ENCODE peak calls at places on chromosome 7, in six cellular contexts. A is SK-N-SH, B is HCT116, O is HepG2, C is H1, N is K562. S is an unnamed sample.

GRCh38 chr7:25877802-25878789 is 273.9 kb upstream of the NFE2L3 start:
- DNase-seq in A (no peak), B (no peak), O (no peak), C (no peak), N (no peak), S (no peak)

GRCh38 chr7:158366346-158366745 is 221.3 kb downstream of the PTPRN2 start:
- DNase-seq in A (peak), B (no peak), O (no peak), C (no peak), N (no peak), S (no peak)

GRCh38 chr7:143245123-143245522 is 18.1 kb upstream of the GSTK1 start:
- DNase-seq in A (no peak), B (no peak), O (no peak), C (no peak), N (no peak), S (no peak)

GRCh38 chr7:7251742-7252141 is 69.4 kb downstream of the C1GALT1 start:
- DNase-seq in A (no peak), B (no peak), O (no peak), C (no peak), N (no peak), S (no peak)

GRCh38 chr7:130918129-130919052 is 184.4 kb upstream of the KLF14 start:
- DNase-seq in A (no peak), B (no peak), O (no peak), C (no peak), N (no peak), S (no peak)

GRCh38 chr7:156998988-156999610 is 11.4 kb downstream of the MNX1 start:
- DNase-seq in A (peak), B (no peak), O (no peak), C (peak), N (peak), S (no peak)

GRCh38 chr7:129498021-129498420 is 4.3 kb upstream of the SMKR1 start:
- DNase-seq in A (no peak), B (no peak), O (no peak), C (no peak), N (no peak), S (no peak)

GRCh38 chr7:38825721-38826440 is 83.1 kb downstream of the VPS41 start:
- DNase-seq in A (no peak), B (no peak), O (no peak), C (no peak), N (no peak), S (no peak)

GRCh38 chr7:98399462-98399861 is 1.4 kb downstream of the BAIAP2L1 start:
- DNase-seq in A (no peak), B (no peak), O (no peak), C (no peak), N (no peak), S (no peak)

GRCh38 chr7:98396768-98397167 is 4.1 kb downstream of the BAIAP2L1 start:
- DNase-seq in A (no peak), B (no peak), O (no peak), C (no peak), N (no peak), S (no peak)

GRCh38 chr7:98398567-98399372 is 2.1 kb downstream of the BAIAP2L1 start:
- DNase-seq in A (no peak), B (no peak), O (no peak), C (no peak), N (no peak), S (no peak)

GRCh38 chr7:98399903-98400537 is 870 bp downstream of the BAIAP2L1 start:
- DNase-seq in A (peak), B (peak), O (no peak), C (peak), N (no peak), S (no peak)

GRCh38 chr7:98400538-98401427 is at the start of gene BAIAP2L1:
- DNase-seq in A (peak), B (peak), O (peak), C (peak), N (peak), S (peak)
- TF ChIP-seq JUND in A (no peak), B (no peak), O (no peak), C (no peak), N (no peak), S (no peak)

GRCh38 chr7:150860291-150860977 is 8.1 kb downstream of the AOC1 start:
- DNase-seq in A (peak), B (no peak), O (no peak), C (peak), N (no peak), S (no peak)
- TF ChIP-seq JUND in A (no peak), B (no peak), O (no peak), C (no peak), N (no peak), S (no peak)

GRCh38 chr7:256461-256940 is 33.5 kb upstream of the FOXL3 start:
- DNase-seq in A (no peak), B (no peak), O (no peak), C (no peak), N (no peak), S (no peak)
- TF ChIP-seq JUND in A (no peak), B (no peak), O (no peak), C (no peak), N (no peak), S (no peak)

DNA sequence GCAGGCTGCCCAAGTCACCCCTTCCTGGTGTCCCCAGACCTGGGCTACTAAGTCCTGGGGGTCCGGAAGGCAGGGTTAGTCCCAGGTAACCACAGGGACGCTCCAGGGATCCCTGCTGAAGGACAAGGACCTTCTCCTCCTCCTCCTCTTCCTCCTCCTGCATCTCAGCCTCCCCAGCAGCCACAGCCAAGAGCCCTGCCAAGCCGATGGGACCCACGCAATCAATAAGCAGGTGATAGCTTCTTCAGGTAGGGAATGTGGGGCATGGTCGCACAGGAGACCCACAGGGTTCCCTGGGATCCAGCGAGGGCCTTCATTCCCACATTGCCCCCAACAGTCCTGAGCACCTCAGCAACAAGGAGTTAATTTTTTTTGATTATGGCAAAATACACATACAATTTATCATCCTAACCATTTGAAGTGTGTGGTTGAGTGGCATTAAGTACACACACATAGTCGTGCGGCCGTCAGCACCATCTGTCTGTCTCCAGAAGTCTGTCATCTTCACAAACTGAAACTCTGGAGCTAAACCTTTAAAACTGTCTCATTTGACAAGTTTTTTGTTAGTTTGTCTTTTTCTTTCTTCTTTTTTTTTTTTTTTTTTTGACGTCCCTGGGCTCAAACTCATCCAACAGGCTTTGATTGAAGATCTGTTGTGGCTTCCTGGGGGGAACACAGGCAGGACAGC is 12.1 kb downstream of the CRYGN start:
- DNase-seq in A (no peak), B (no peak), O (no peak), C (no peak), N (no peak), S (no peak)
- TF ChIP-seq JUND in A (no peak), B (no peak), O (no peak), C (no peak), N (no peak), S (no peak)

DNA sequence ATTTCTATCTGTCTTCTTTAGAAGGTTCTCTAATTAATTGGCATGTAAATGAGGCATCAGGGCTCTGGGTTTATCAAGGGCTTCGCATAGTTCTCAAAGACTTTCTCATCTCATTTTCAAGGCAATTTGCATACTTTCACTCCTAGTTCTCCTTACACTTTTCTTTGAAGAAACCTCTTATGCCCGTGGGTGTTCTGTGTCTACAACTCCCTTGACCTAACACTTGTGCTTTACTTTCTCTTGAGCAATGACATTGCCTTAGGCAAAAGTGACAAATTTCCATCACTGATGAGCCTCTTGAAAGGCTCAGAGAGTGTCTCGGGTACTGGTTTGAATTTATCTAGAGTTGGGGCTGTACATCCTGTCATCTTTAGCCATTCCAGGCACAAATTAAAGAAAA is 74.7 kb upstream of the ITPRID1 start:
- DNase-seq in A (no peak), B (no peak), O (no peak), C (no peak), N (no peak), S (no peak)
- TF ChIP-seq JUND in A (no peak), B (no peak), O (no peak), C (no peak), N (no peak), S (no peak)

DNA sequence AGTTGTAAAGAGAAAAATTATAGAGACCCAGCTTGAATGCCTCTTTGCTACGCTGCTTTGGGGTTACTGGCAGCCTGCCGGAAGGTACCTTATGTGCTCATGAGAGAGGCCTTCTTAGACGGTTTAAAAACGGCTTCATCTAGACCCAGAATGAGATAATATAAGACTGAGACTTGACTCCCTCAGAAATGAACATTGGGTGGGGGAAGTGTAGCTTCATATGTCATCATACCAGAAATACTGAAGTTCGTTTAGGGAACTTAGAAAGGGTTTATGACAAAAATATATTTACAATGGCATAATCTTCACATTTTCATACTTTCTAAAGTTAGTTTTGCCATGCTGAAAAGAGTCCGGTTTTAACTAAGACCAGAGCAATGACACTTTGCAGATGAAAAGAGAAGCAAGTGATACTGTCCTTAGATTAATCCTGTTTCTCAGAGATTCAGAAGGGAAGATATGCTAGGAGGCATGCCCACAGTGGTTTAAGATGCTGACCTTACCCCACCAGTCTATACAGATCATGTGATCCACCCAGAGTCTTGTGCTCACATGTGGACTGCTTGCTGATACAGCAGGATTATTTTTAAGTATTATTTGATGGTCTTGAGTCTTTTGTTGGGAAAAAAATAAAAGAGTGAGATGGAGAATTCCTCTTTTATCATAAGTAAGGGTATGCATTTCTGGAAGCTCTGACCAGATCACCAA is 40.8 kb upstream of the HGF start:
- DNase-seq in A (no peak), B (no peak), O (no peak), C (no peak), N (no peak), S (no peak)
- TF ChIP-seq JUND in A (no peak), B (no peak), O (no peak), C (no peak), N (no peak), S (no peak)

GRCh38 chr7:22846961-22847360 is 24.3 kb upstream of the TOMM7 start:
- DNase-seq in A (no peak), B (no peak), O (no peak), C (no peak), N (no peak), S (no peak)
- TF ChIP-seq JUND in A (no peak), B (no peak), O (no peak), C (no peak), N (no peak), S (no peak)

DNA sequence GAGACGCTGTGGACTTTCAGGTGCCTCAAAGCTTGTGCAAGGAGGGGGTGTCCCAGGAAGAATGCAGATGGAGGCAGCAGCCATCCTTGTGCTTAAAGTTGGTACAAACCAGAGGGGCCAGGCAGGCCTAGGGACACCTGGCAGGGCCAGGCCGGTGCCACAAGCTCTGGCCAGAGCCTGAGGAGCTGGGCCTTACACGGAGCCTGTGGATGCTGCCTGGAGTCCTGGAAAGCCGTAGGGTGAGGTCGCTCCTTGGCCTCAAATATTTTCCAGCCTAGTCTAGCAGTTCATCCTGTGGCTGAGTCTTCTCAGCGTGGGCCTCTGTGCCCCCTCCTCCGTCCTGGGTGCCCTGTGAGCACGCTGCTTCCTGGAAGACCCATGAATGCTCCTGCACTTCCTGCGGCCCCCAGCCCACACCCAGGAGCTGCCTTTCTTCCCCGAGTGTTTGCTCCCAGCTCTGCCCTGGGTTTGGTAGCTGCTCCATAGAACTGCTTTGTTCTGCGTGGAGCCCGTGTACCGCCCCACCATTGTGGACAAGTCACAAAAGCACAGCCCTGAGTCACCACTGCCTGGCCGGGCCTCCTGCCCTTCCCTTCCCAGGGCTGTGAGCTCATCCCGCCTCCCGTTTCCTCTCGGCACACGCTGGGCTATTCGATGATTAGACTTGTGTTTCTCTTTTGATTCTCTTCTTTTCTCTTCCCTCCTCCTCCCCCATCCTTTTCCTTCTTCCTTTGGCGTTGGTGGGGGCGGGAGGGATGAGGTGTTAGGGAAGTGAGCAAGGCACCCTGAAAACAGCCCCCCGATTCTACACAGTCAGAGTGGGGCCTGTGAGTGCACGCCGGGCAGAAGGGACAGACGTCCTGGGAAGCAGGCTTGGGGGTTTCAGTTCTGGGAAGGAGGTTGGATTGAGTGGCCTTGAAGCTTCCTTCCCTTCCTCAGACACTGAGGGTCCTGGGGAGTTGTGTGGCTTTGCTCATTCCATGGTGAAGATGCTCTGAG is 73.2 kb upstream of the SHH start:
- DNase-seq in A (no peak), B (no peak), O (no peak), C (no peak), N (no peak), S (no peak)
- TF ChIP-seq JUND in A (no peak), B (no peak), O (no peak), C (no peak), N (no peak), S (no peak)

GRCh38 chr7:149448961-149449360 is 11.9 kb downstream of the ZNF777 start:
- DNase-seq in A (no peak), B (no peak), O (no peak), C (peak), N (no peak), S (no peak)
- TF ChIP-seq JUND in A (no peak), B (no peak), O (no peak), C (no peak), N (no peak), S (no peak)

GRCh38 chr7:65269150-65269856 is 104.4 kb upstream of the ZNF92 start:
- DNase-seq in A (peak), B (peak), O (peak), C (peak), N (peak), S (peak)

GRCh38 chr7:65268782-65269149 is 104.9 kb upstream of the ZNF92 start:
- DNase-seq in A (peak), B (no peak), O (no peak), C (no peak), N (no peak), S (no peak)

GRCh38 chr7:65264258-65264657 is 109.4 kb upstream of the ZNF92 start:
- DNase-seq in A (no peak), B (no peak), O (no peak), C (peak), N (no peak), S (no peak)

GRCh38 chr7:65265959-65266519 is 107.6 kb upstream of the ZNF92 start:
- DNase-seq in A (no peak), B (no peak), O (no peak), C (peak), N (no peak), S (no peak)
- TF ChIP-seq JUND in A (no peak), B (no peak), O (no peak), C (no peak), N (no peak), S (no peak)